ENCODE peak calls at places on chromosomes 5 and 9, in four cellular contexts. Q is Right ventricle myocardium superior, M is cardiac septum, G is smooth muscle cell of the brain vasculature. H is an unnamed sample.

GRCh38 chr9:105076729-105077128 is 148.8 kb upstream of the ABCA1 start:
- DNase-seq in M (no peak), G (no peak), Q (no peak), H (no peak)

GRCh38 chr5:32419791-32420190 is 24.7 kb downstream of the ZFR start:
- DNase-seq in M (no peak), G (no peak), Q (no peak), H (no peak)

GRCh38 chr9:92723299-92723625 is 41.4 kb downstream of the BICD2 start:
- DNase-seq in G (no peak), M (no peak), Q (no peak), H (no peak)

GRCh38 chr5:159971931-159972461 is 36.9 kb upstream of the TTC1 start:
- DNase-seq in M (peak; percentile 31), G (no peak), Q (no peak), H (no peak)

GRCh38 chr5:149747141-149747832 is 17.2 kb downstream of the PPARGC1B start:
- DNase-seq in G (no peak), M (no peak), Q (no peak), H (no peak)

GRCh38 chr5:174731214-174732039 is 7.0 kb downstream of the MSX2 start:
- DNase-seq in G (no peak), Q (no peak), M (no peak), H (no peak)

GRCh38 chr5:140560227-140560626 is 3.0 kb upstream of the SRA1 start:
- DNase-seq in G (no peak), Q (no peak), M (no peak), H (no peak)

GRCh38 chr5:121974261-121974660 is 12.5 kb downstream of the SRFBP1 start:
- DNase-seq in M (no peak), G (no peak), Q (no peak), H (no peak)

GRCh38 chr9:38443181-38443580 is 18.9 kb upstream of the IGFBPL1 start:
- DNase-seq in M (no peak), G (no peak), Q (no peak), H (no peak)

GRCh38 chr9:128885798-128886197 is 3.9 kb downstream of the LRRC8A start:
- DNase-seq in G (no peak), M (no peak), Q (no peak), H (no peak)

GRCh38 chr5:180601591-180602480 is 10.5 kb upstream of the SCGB3A1 start:
- DNase-seq in G (no peak), Q (peak; percentile 30), M (peak; percentile 66), H (no peak)

GRCh38 chr9:97907632-97908031 is 14.7 kb downstream of the TRMO start:
- DNase-seq in G (no peak), Q (no peak), M (peak; percentile 79), H (no peak)

GRCh38 chr5:171965740-171966139 is 40.7 kb downstream of the FBXW11 start:
- DNase-seq in Q (no peak), M (no peak), G (no peak), H (no peak)

GRCh38 chr9:106075991-106076390 is 381.6 kb downstream of the TMEM38B start:
- DNase-seq in M (no peak), G (no peak), Q (no peak), H (no peak)

GRCh38 chr5:18397393-18397792 is 763.1 kb downstream of the TAF11L14 start:
- DNase-seq in G (no peak), Q (no peak), M (no peak), H (no peak)

GRCh38 chr5:119402081-119402480 is 46.3 kb downstream of the TNFAIP8 start:
- DNase-seq in G (no peak), M (no peak), Q (no peak), H (no peak)

GRCh38 chr5:6950250-6950649 is 237.0 kb downstream of the TENT4A start:
- DNase-seq in G (no peak), M (no peak), Q (no peak), H (no peak)